ENCODE peak calls at places on chromosome 1, in nine cellular contexts. V, C, B, K, H, R, E, M and G are unnamed samples.

GRCh38 chr1:234647758-234648157 is 37.8 kb upstream of the IRF2BP2 start:
- DNase-seq in E (no peak), K (no peak), M (no peak), R (no peak), H (no peak), C (no peak), V (no peak), B (no peak), G (no peak)

GRCh38 chr1:74161494-74161893 is 36.5 kb downstream of the LRRIQ3 start:
- DNase-seq in V (no peak), B (no peak), H (no peak), R (no peak), E (peak; percentile 3), K (no peak), M (no peak), C (no peak), G (no peak)

GRCh38 chr1:38781872-38782617 is 77.5 kb downstream of the RRAGC start:
- DNase-seq in K (no peak), C (no peak), B (no peak), V (no peak), H (no peak), E (no peak), M (no peak), R (no peak), G (no peak)

GRCh38 chr1:146012703-146013565 is 8.6 kb downstream of the HJV start:
- DNase-seq in B (peak; percentile 78), V (peak; percentile 64), R (peak; percentile 64), C (peak; percentile 77), E (peak; percentile 89), M (peak; percentile 69), K (no peak), H (no peak), G (peak; percentile 81)

GRCh38 chr1:24009406-24009805 is 29.3 kb upstream of the SRSF10 start:
- DNase-seq in E (peak; percentile 67), V (peak; percentile 54), K (no peak), B (no peak), H (no peak), C (no peak), R (no peak), M (peak; percentile 84), G (no peak)

GRCh38 chr1:28897789-28898188 is 16.6 kb upstream of the EPB41 start:
- DNase-seq in M (no peak), B (no peak), E (no peak), R (no peak), H (no peak), C (no peak), V (no peak), K (no peak), G (no peak)

GRCh38 chr1:192807968-192808587 is 761 bp upstream of the RGS2 start:
- DNase-seq in C (peak; percentile 64), B (peak; percentile 59), M (no peak), V (no peak), H (no peak), K (no peak), R (no peak), E (peak; percentile 60), G (no peak)

GRCh38 chr1:30478799-30479198 is 244.6 kb downstream of the MATN1 start:
- DNase-seq in R (no peak), K (no peak), C (no peak), M (no peak), B (no peak), H (no peak), E (no peak), V (no peak), G (no peak)

GRCh38 chr1:43552813-43553212 is 22.1 kb downstream of the PTPRF start:
- DNase-seq in C (peak; percentile 89), M (no peak), K (peak; percentile 54), V (no peak), H (no peak), E (peak; percentile 76), R (peak; percentile 86), B (no peak), G (no peak)

GRCh38 chr1:15703562-15703961 is 19.4 kb downstream of the PLEKHM2 start:
- DNase-seq in E (peak; percentile 92), H (no peak), K (peak; percentile 74), C (peak; percentile 76), R (peak; percentile 62), V (peak; percentile 80), B (no peak), M (no peak), G (no peak)

GRCh38 chr1:1510912-1511532 is 940 bp upstream of the ATAD3A start:
- DNase-seq in C (no peak), K (no peak), R (no peak), B (peak; percentile 83), V (no peak), H (peak; percentile 28), E (peak; percentile 8), M (peak; percentile 48), G (peak; percentile 79)

GRCh38 chr1:183655562-183656075 is 2.5 kb upstream of the APOBEC4 start:
- DNase-seq in V (peak; percentile 21), E (peak; percentile 85), M (peak; percentile 81), H (peak; percentile 83), C (peak; percentile 89), K (peak; percentile 79), R (peak; percentile 92), B (peak; percentile 93), G (peak; percentile 86)

GRCh38 chr1:110211503-110212164 is 1.5 kb downstream of the KCNC4 start:
- DNase-seq in H (peak; percentile 78), V (no peak), K (no peak), E (no peak), M (no peak), R (no peak), B (peak; percentile 30), C (no peak), G (no peak)

GRCh38 chr1:180680558-180681144 is 48.8 kb downstream of the XPR1 start:
- DNase-seq in V (no peak), E (peak; percentile 61), K (no peak), M (no peak), R (no peak), C (no peak), H (no peak), B (no peak), G (no peak)

GRCh38 chr1:14228677-14229076 is 369.8 kb upstream of the KAZN start:
- DNase-seq in K (no peak), H (no peak), M (no peak), R (no peak), B (peak; percentile 11), C (no peak), E (no peak), V (no peak), G (no peak)

GRCh38 chr1:198102454-198102791 is 54.4 kb upstream of the NEK7 start:
- DNase-seq in E (peak; percentile 86), M (no peak), C (no peak), R (no peak), V (no peak), H (no peak), B (no peak), K (no peak), G (no peak)

GRCh38 chr1:67987046-67987799 is 63.2 kb downstream of the DIRAS3 start:
- DNase-seq in C (no peak), B (no peak), K (no peak), E (peak; percentile 92), R (no peak), M (no peak), V (peak; percentile 33), H (no peak), G (no peak)

GRCh38 chr1:174297351-174297750 is 138.0 kb downstream of the RABGAP1L start:
- DNase-seq in E (no peak), K (no peak), H (no peak), C (no peak), V (no peak), B (peak; percentile 42), R (no peak), M (no peak), G (no peak)

GRCh38 chr1:17016317-17016661 is 4.6 kb upstream of the ATP13A2 start:
- DNase-seq in V (no peak), B (peak; percentile 73), C (no peak), M (no peak), R (no peak), K (no peak), E (peak; percentile 76), H (no peak), G (no peak)

GRCh38 chr1:151823175-151823574 is 8.4 kb downstream of the RORC start:
- DNase-seq in V (no peak), H (no peak), R (no peak), B (no peak), K (no peak), M (no peak), E (no peak), C (no peak), G (no peak)

GRCh38 chr1:204166237-204166636 is at the start of gene REN:
- DNase-seq in V (no peak), M (no peak), K (no peak), B (no peak), E (no peak), C (no peak), H (no peak), R (no peak), G (no peak)

GRCh38 chr1:154752273-154753030 is 117.6 kb downstream of the KCNN3 start:
- DNase-seq in R (no peak), C (no peak), M (no peak), B (no peak), E (no peak), H (no peak), K (no peak), V (no peak), G (no peak)

GRCh38 chr1:91555821-91556531 is 55.3 kb downstream of the CDC7 start:
- DNase-seq in B (no peak), C (no peak), R (no peak), V (peak; percentile 41), H (no peak), E (peak; percentile 74), K (no peak), M (no peak), G (no peak)

GRCh38 chr1:177585492-177586220 is 384.2 kb downstream of the SEC16B start:
- DNase-seq in C (no peak), H (no peak), R (no peak), B (no peak), M (no peak), V (no peak), E (no peak), K (no peak), G (no peak)